ENCODE peak calls at places on chromosomes 11 and 22, in seven cellular contexts. One of them, this sample, is unnamed.

GRCh38 chr11:102812188-102812587 is 14.2 kb upstream of the MMP1 start:
- DNase-seq in HCT116: no peak
- DNase-seq in PC-9: no peak
- DNase-seq in hepatocyte: no peak
- DNase-seq in MM.1S: no peak
- DNase-seq in GM23248: no peak
- DNase-seq in PC-3: no peak
- DNase-seq in this sample: no peak

GRCh38 chr11:118380571-118380970 is 20.8 kb upstream of the ATP5MG start:
- DNase-seq in HCT116: no peak
- DNase-seq in PC-9: no peak
- DNase-seq in hepatocyte: no peak
- DNase-seq in MM.1S: no peak
- DNase-seq in GM23248: no peak
- DNase-seq in PC-3: no peak
- DNase-seq in this sample: peak; percentile 9

GRCh38 chr11:93476796-93477195 is 66.4 kb downstream of the SMCO4 start:
- DNase-seq in HCT116: no peak
- DNase-seq in PC-9: no peak
- DNase-seq in hepatocyte: no peak
- DNase-seq in MM.1S: no peak
- DNase-seq in GM23248: peak; percentile 76
- DNase-seq in PC-3: peak; percentile 98
- DNase-seq in this sample: no peak

GRCh38 chr11:28849053-28849452 is 740.9 kb downstream of the METTL15 start:
- DNase-seq in HCT116: no peak
- DNase-seq in PC-9: no peak
- DNase-seq in hepatocyte: no peak
- DNase-seq in MM.1S: no peak
- DNase-seq in GM23248: no peak
- DNase-seq in PC-3: peak; percentile 49
- DNase-seq in this sample: no peak

GRCh38 chr11:124669193-124669592 is 4.3 kb downstream of the SIAE start:
- DNase-seq in HCT116: peak; percentile 28
- DNase-seq in PC-9: peak; percentile 40
- DNase-seq in hepatocyte: peak; percentile 62
- DNase-seq in MM.1S: peak; percentile 52
- DNase-seq in GM23248: peak; percentile 63
- DNase-seq in PC-3: peak; percentile 76
- DNase-seq in this sample: peak; percentile 62

GRCh38 chr11:73649206-73649605 is 2.8 kb downstream of the PLEKHB1 start:
- DNase-seq in HCT116: no peak
- DNase-seq in PC-9: no peak
- DNase-seq in hepatocyte: no peak
- DNase-seq in MM.1S: no peak
- DNase-seq in GM23248: no peak
- DNase-seq in PC-3: no peak
- DNase-seq in this sample: no peak

GRCh38 chr11:61359541-61359940 is 2.1 kb downstream of the CYB561A3 start:
- DNase-seq in HCT116: no peak
- DNase-seq in PC-9: no peak
- DNase-seq in hepatocyte: peak; percentile 65
- DNase-seq in MM.1S: no peak
- DNase-seq in GM23248: no peak
- DNase-seq in PC-3: no peak
- DNase-seq in this sample: no peak

GRCh38 chr11:121112498-121113455 is 11.7 kb downstream of the TECTA start:
- DNase-seq in HCT116: peak; percentile 35
- DNase-seq in PC-9: peak; percentile 21
- DNase-seq in hepatocyte: peak; percentile 89
- DNase-seq in MM.1S: peak; percentile 68
- DNase-seq in GM23248: peak; percentile 89
- DNase-seq in PC-3: peak; percentile 87
- DNase-seq in this sample: peak; percentile 95

GRCh38 chr22:49815641-49816071 is 12.0 kb downstream of the BRD1 start:
- DNase-seq in HCT116: no peak
- DNase-seq in PC-9: peak; percentile 86
- DNase-seq in hepatocyte: no peak
- DNase-seq in MM.1S: no peak
- DNase-seq in GM23248: no peak
- DNase-seq in PC-3: peak; percentile 70
- DNase-seq in this sample: no peak

GRCh38 chr11:120137611-120138521 is at the start of gene TRIM29:
- DNase-seq in HCT116: no peak
- DNase-seq in PC-9: peak; percentile 74
- DNase-seq in hepatocyte: peak; percentile 68
- DNase-seq in MM.1S: no peak
- DNase-seq in GM23248: no peak
- DNase-seq in PC-3: peak; percentile 76
- DNase-seq in this sample: no peak

GRCh38 chr11:20020716-20021115 is 139.6 kb downstream of the DBX1 start:
- DNase-seq in HCT116: no peak
- DNase-seq in PC-9: no peak
- DNase-seq in hepatocyte: no peak
- DNase-seq in MM.1S: no peak
- DNase-seq in GM23248: no peak
- DNase-seq in PC-3: no peak
- DNase-seq in this sample: no peak

GRCh38 chr22:46245515-46245914 is 4.6 kb downstream of the CDPF1 start:
- DNase-seq in HCT116: no peak
- DNase-seq in PC-9: no peak
- DNase-seq in hepatocyte: no peak
- DNase-seq in MM.1S: no peak
- DNase-seq in GM23248: no peak
- DNase-seq in PC-3: no peak
- DNase-seq in this sample: no peak

GRCh38 chr11:111777094-111778046 is 11.2 kb upstream of the PPP2R1B start:
- DNase-seq in HCT116: peak; percentile 53
- DNase-seq in PC-9: peak; percentile 8
- DNase-seq in hepatocyte: peak; percentile 85
- DNase-seq in MM.1S: peak; percentile 71
- DNase-seq in GM23248: peak; percentile 87
- DNase-seq in PC-3: peak; percentile 81
- DNase-seq in this sample: peak; percentile 82

GRCh38 chr11:66111158-66111557 is 41.1 kb downstream of the PACS1 start:
- DNase-seq in HCT116: no peak
- DNase-seq in PC-9: no peak
- DNase-seq in hepatocyte: no peak
- DNase-seq in MM.1S: no peak
- DNase-seq in GM23248: no peak
- DNase-seq in PC-3: no peak
- DNase-seq in this sample: no peak
- H3K9me2 ChIP-seq in HCT116: no peaks in the 10 kb centered on the region
- H3K9me2 ChIP-seq in PC-9: no peaks in the 10 kb centered on the region
- H3K9me2 ChIP-seq in hepatocyte: no peaks in the 10 kb centered on the region
- H3K9me2 ChIP-seq in MM.1S: no peaks in the 10 kb centered on the region
- H3K9me2 ChIP-seq in GM23248: no peaks in the 10 kb centered on the region
- H3K9me2 ChIP-seq in PC-3: no peaks in the 10 kb centered on the region
- H3K9me2 ChIP-seq in this sample: no peaks in the 10 kb centered on the region

DNA sequence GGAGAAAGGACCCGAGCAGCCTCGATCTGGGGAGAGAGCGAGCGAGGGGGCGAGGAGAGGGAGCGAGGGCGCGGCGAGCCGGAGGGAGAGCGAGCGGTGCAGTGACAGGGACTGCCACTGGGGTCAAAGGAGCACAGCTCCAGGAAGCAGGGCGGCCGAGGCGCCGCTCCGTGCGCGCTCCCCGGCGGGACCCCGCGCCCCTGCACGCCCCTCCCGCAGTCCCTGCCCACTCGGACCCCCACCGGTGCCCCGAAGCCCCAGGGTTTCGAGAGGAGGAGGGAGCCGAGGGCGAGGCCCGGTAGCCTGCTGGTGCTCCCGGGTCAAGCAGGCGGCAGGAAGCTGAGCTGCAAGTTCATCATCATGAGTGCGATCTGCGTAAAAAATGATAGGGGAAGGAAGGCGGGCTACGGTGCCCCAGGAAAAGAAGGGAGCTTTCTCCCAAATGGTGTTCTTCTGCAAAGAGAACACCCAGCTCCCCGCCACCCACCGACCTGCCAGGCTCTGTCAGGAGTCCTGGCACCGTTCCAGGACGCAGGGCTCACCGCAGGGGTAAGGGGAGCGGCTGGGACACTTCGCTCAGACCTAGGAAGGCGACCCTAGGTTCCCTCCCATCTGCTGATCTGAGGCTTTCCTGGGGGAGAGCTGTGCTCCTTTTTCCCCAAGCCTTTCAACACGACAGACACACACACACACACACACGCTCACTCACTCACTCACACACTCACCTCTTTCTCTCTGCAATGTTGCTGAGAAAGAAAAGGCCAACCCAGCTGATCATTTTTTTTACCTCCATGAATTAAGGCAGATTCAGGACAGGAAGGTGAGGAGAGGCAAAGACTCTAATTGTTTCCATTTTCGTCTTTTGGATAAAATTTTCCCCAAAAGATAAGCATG is at the start of gene MPPED2:
- DNase-seq in HCT116: no peak
- DNase-seq in PC-9: no peak
- DNase-seq in hepatocyte: peak; percentile 65
- DNase-seq in MM.1S: peak; percentile 56
- DNase-seq in GM23248: peak; percentile 17
- DNase-seq in PC-3: no peak
- DNase-seq in this sample: peak; percentile 86
- TF ChIP-seq EZH2 in HCT116: no peak
- TF ChIP-seq EZH2 in PC-9: no peak
- TF ChIP-seq EZH2 in hepatocyte: no peak
- TF ChIP-seq EZH2 in MM.1S: no peak
- TF ChIP-seq EZH2 in GM23248: no peak
- TF ChIP-seq EZH2 in PC-3: no peak
- TF ChIP-seq EZH2 in this sample: no peak

DNA sequence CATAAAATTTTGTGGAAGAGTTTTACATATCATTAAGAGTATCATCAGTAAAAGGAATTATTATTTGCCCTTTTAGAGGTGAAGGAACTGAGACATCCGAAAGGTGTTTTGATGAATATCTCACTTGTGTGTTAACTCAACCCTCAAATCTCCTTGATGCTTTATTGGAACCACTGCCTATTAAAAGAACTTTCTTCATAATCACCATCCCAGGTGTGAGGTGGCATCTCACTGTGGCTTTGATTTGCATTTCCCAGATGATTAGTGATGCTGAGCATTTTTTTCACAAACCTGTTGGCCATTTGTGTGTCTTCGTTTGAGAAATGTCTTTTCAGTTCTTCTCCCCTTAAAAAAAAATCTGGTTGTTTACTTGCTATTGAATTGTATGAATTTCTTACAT is 134.0 kb upstream of the SYN3 start:
- DNase-seq in HCT116: no peak
- DNase-seq in PC-9: no peak
- DNase-seq in hepatocyte: no peak
- DNase-seq in MM.1S: peak; percentile 21
- DNase-seq in GM23248: no peak
- DNase-seq in PC-3: no peak
- DNase-seq in this sample: no peak
- H3K9me2 ChIP-seq in HCT116: no peaks in the 10 kb centered on the region
- H3K9me2 ChIP-seq in PC-9: no peaks in the 10 kb centered on the region
- H3K9me2 ChIP-seq in hepatocyte: no peaks in the 10 kb centered on the region
- H3K9me2 ChIP-seq in MM.1S: no peaks in the 10 kb centered on the region
- H3K9me2 ChIP-seq in GM23248: no peaks in the 10 kb centered on the region
- H3K9me2 ChIP-seq in PC-3: no peaks in the 10 kb centered on the region
- H3K9me2 ChIP-seq in this sample: no peaks in the 10 kb centered on the region

GRCh38 chr11:32635819-32636218 is 52.2 kb downstream of the EIF3M start:
- DNase-seq in HCT116: no peak
- DNase-seq in PC-9: no peak
- DNase-seq in hepatocyte: no peak
- DNase-seq in MM.1S: no peak
- DNase-seq in GM23248: no peak
- DNase-seq in PC-3: no peak
- DNase-seq in this sample: no peak
- TF ChIP-seq EZH2 in HCT116: no peak
- TF ChIP-seq EZH2 in PC-9: no peak
- TF ChIP-seq EZH2 in hepatocyte: no peak
- TF ChIP-seq EZH2 in MM.1S: no peak
- TF ChIP-seq EZH2 in GM23248: no peak
- TF ChIP-seq EZH2 in PC-3: no peak
- TF ChIP-seq EZH2 in this sample: no peak

DNA sequence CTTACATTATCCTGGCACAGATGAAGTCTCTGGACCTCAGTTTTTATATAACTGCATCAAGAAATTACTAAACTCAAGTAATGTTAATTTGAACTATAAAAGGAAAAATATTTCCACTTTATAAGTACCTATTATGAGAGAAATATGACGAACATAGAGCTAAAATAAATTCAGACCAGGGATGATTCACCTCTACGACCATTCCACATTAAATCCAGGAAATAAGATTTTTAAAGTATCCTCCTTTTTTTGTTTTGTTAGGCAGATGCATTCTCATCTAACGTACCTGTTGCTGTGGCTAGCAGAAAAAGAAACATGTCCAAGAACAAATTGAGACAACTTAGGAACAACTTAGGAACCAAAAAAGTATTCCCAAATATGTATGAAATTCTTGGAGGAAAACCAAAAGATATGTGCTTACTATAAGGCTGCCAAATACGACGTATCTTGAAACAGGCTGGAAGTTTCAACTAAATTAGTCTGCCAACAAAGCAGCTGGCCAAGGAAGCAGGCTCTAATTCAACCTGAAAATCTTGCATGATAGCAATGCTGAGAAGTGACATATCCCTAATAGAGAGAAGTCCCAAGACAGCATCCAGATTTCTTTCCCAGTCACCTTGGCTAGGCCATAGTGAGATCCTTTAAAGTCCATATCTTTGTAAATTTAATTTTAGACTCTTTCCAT is 15.7 kb downstream of the SPTY2D1 start:
- DNase-seq in HCT116: no peak
- DNase-seq in PC-9: no peak
- DNase-seq in hepatocyte: no peak
- DNase-seq in MM.1S: no peak
- DNase-seq in GM23248: peak; percentile 48
- DNase-seq in PC-3: no peak
- DNase-seq in this sample: no peak
- H3K9me2 ChIP-seq in HCT116: no peaks in the 10 kb centered on the region
- H3K9me2 ChIP-seq in PC-9: no peaks in the 10 kb centered on the region
- H3K9me2 ChIP-seq in hepatocyte: no peaks in the 10 kb centered on the region
- H3K9me2 ChIP-seq in MM.1S: no peaks in the 10 kb centered on the region
- H3K9me2 ChIP-seq in GM23248: no peaks in the 10 kb centered on the region
- H3K9me2 ChIP-seq in PC-3: no peaks in the 10 kb centered on the region
- H3K9me2 ChIP-seq in this sample: peaks cover 2% of the 10 kb centered on the region

GRCh38 chr11:66346476-66347424 is 679 bp downstream of the B4GAT1 start:
- DNase-seq in HCT116: no peak
- DNase-seq in PC-9: peak; percentile 30
- DNase-seq in hepatocyte: peak; percentile 41
- DNase-seq in MM.1S: no peak
- DNase-seq in GM23248: peak; percentile 51
- DNase-seq in PC-3: no peak
- DNase-seq in this sample: no peak
- TF ChIP-seq EZH2 in HCT116: no peak
- TF ChIP-seq EZH2 in PC-9: no peak
- TF ChIP-seq EZH2 in hepatocyte: no peak
- TF ChIP-seq EZH2 in MM.1S: no peak
- TF ChIP-seq EZH2 in GM23248: no peak
- TF ChIP-seq EZH2 in PC-3: no peak
- TF ChIP-seq EZH2 in this sample: no peak

This sample was measured in GM23338.